ENCODE peak calls at places on chromosomes 12 and 14, in four cellular contexts. J, R, O and N are unnamed samples. For H3K9me3, the result is how much of the 10 kb centered on the place peaks cover.

GRCh38 chr12:45379261-45379660 is 163.4 kb downstream of the ANO6 start:
- DNase-seq in J (no peak), R (no peak), O (no peak), N (no peak)

GRCh38 chr14:59107819-59108218 is 80.6 kb upstream of the DAAM1 start:
- DNase-seq in J (no peak), R (peak), O (peak), N (no peak)

GRCh38 chr12:24197517-24197916 is 248.0 kb upstream of the SOX5 start:
- DNase-seq in J (no peak), R (no peak), O (no peak), N (no peak)

GRCh38 chr12:27530157-27530922 is 6.3 kb downstream of the PPFIBP1 start:
- DNase-seq in J (no peak), R (no peak), O (no peak), N (no peak)

GRCh38 chr12:14416658-14417057 is 51.2 kb downstream of the ATF7IP start:
- DNase-seq in J (no peak), R (no peak), O (no peak), N (no peak)

GRCh38 chr14:100536721-100537700 is 50.2 kb downstream of the BEGAIN start:
- DNase-seq in J (peak), R (peak), O (peak), N (peak)

GRCh38 chr12:87127272-87127671 is 871.1 kb upstream of the MGAT4C start:
- DNase-seq in J (no peak), R (no peak), O (no peak), N (no peak)

GRCh38 chr12:123141615-123142517 is 9.0 kb downstream of the PITPNM2 start:
- DNase-seq in J (peak), R (peak), O (peak), N (no peak)

GRCh38 chr12:5806376-5807089 is 138.5 kb downstream of the ANO2 start:
- DNase-seq in J (no peak), R (no peak), O (no peak), N (no peak)

GRCh38 chr12:62581288-62582064 is 114.8 kb downstream of the MON2 start:
- DNase-seq in J (no peak), R (no peak), O (no peak), N (no peak)

GRCh38 chr14:102206901-102207300 is 67.2 kb downstream of the WDR20 start:
- DNase-seq in J (no peak), R (peak), O (no peak), N (no peak)

GRCh38 chr12:88648625-88649024 is 68.4 kb upstream of the KITLG start:
- DNase-seq in J (no peak), R (no peak), O (no peak), N (no peak)

GRCh38 chr12:124517260-124518050 is 50.0 kb downstream of the NCOR2 start:
- DNase-seq in J (peak), R (peak), O (peak), N (no peak)

GRCh38 chr14:101151226-101151929 is 247.9 kb upstream of the RTL1 start:
- DNase-seq in J (no peak), R (no peak), O (no peak), N (no peak)

GRCh38 chr12:27733052-27733656 is 22.5 kb downstream of the MRPS35 start:
- DNase-seq in J (no peak), R (no peak), O (no peak), N (no peak)

GRCh38 chr12:113007166-113007565 is 28.8 kb downstream of the OAS2 start:
- DNase-seq in J (no peak), R (no peak), O (no peak), N (no peak)

GRCh38 chr12:89098390-89099102 is 253.8 kb downstream of the DUSP6 start:
- DNase-seq in J (no peak), R (no peak), O (no peak), N (no peak)

GRCh38 chr14:101033006-101033405 is 129.5 kb upstream of the RTL1 start:
- DNase-seq in J (no peak), R (peak), O (no peak), N (no peak)

GRCh38 chr12:130826151-130826801 is 12.8 kb downstream of the STX2 start:
- DNase-seq in J (peak), R (peak), O (peak), N (peak)

GRCh38 chr14:24298892-24299254 is 707 bp downstream of the DHRS1 start:
- DNase-seq in J (no peak), R (no peak), O (no peak), N (no peak)

GRCh38 chr14:74575507-74575906 is 36.5 kb downstream of the LTBP2 start:
- DNase-seq in J (no peak), R (peak), O (no peak), N (no peak)

GRCh38 chr12:122336015-122336946 is 70.0 kb upstream of the VPS33A start:
- DNase-seq in J (no peak), R (peak), O (no peak), N (no peak)

GRCh38 chr12:53791735-53792326 is 40.1 kb upstream of the CISTR start:
- DNase-seq in J (no peak), R (no peak), O (no peak), N (peak)

GRCh38 chr14:61321385-61322010 is at the start of gene PRKCH:
- DNase-seq in J (peak), R (peak), O (peak), N (peak)

GRCh38 chr14:54086780-54087179 is 130.2 kb upstream of the BMP4 start:
- DNase-seq in J (no peak), R (no peak), O (no peak), N (no peak)

GRCh38 chr12:15831315-15831993 is 42.3 kb upstream of the EPS8 start:
- DNase-seq in J (no peak), R (no peak), O (no peak), N (no peak)

GRCh38 chr12:124565656-124566180 is 1.7 kb downstream of the NCOR2 start:
- DNase-seq in J (no peak), R (no peak), O (no peak), N (no peak)

GRCh38 chr12:76010732-76011458 is 20.7 kb downstream of the PHLDA1 start:
- DNase-seq in J (no peak), R (no peak), O (no peak), N (no peak)

GRCh38 chr12:21769311-21769710 is 5.2 kb downstream of the KCNJ8 start:
- DNase-seq in J (no peak), R (no peak), O (no peak), N (no peak)

GRCh38 chr12:31594681-31595080 is 3.7 kb upstream of the DENND5B start:
- DNase-seq in J (no peak), R (no peak), O (no peak), N (no peak)

GRCh38 chr12:89695100-89695499 is 13.5 kb downstream of the ATP2B1 start:
- DNase-seq in J (no peak), R (no peak), O (no peak), N (no peak)

GRCh38 chr14:100654814-100655795 is 67.9 kb upstream of the BEGAIN start:
- DNase-seq in J (no peak), R (peak), O (no peak), N (peak)

GRCh38 chr14:95318870-95319311 is 817 bp downstream of the CLMN start:
- DNase-seq in J (no peak), R (no peak), O (no peak), N (no peak)

GRCh38 chr12:5616854-5617253 is 184.9 kb downstream of the NTF3 start:
- DNase-seq in J (no peak), R (no peak), O (no peak), N (no peak)

GRCh38 chr12:105523164-105524057 is 192.9 kb downstream of the C12orf75 start:
- DNase-seq in J (peak), R (no peak), O (peak), N (no peak)

GRCh38 chr12:110641512-110641911 is 27.6 kb downstream of the TCTN1 start:
- DNase-seq in J (no peak), R (no peak), O (peak), N (no peak)

GRCh38 chr12:53737951-53738833 is 10.9 kb upstream of the CALCOCO1 start:
- DNase-seq in J (no peak), R (peak), O (no peak), N (no peak)

GRCh38 chr14:106393742-106394141 is 867.4 kb downstream of the TMEM121 start:
- DNase-seq in J (no peak), R (no peak), O (no peak), N (no peak)

GRCh38 chr14:106390401-106390800 is 864.0 kb downstream of the TMEM121 start:
- DNase-seq in J (no peak), R (no peak), O (no peak), N (no peak)

GRCh38 chr14:106395460-106396050 is 869.2 kb downstream of the TMEM121 start:
- DNase-seq in J (no peak), R (no peak), O (no peak), N (no peak)

GRCh38 chr14:106390947-106391346 is 864.6 kb downstream of the TMEM121 start:
- DNase-seq in J (no peak), R (no peak), O (no peak), N (no peak)
- H3K9me3 ChIP-seq in J (under half), R (under half), O (under half), N (under half)

GRCh38 chr14:104253901-104254353 is 115.5 kb downstream of the KIF26A start:
- DNase-seq in J (no peak), R (no peak), O (no peak), N (no peak)

GRCh38 chr14:104253223-104253822 is 114.9 kb downstream of the KIF26A start:
- DNase-seq in J (no peak), R (no peak), O (no peak), N (no peak)

GRCh38 chr14:104254735-104255400 is 116.5 kb downstream of the KIF26A start:
- DNase-seq in J (no peak), R (no peak), O (no peak), N (no peak)

GRCh38 chr14:104250175-104250574 is 111.8 kb downstream of the KIF26A start:
- DNase-seq in J (no peak), R (no peak), O (no peak), N (no peak)

GRCh38 chr14:104252256-104253215 is 114.1 kb downstream of the KIF26A start:
- DNase-seq in J (no peak), R (peak), O (no peak), N (no peak)
- H3K9me3 ChIP-seq in J (under half), R (under half), O (under half), N (under half)

GRCh38 chr12:56862264-56862663 is 71.9 kb downstream of the SDR9C7 start:
- DNase-seq in J (no peak), R (no peak), O (no peak), N (no peak)
- H3K9me3 ChIP-seq in J (under half), R (under half), O (under half), N (under half)

DNA sequence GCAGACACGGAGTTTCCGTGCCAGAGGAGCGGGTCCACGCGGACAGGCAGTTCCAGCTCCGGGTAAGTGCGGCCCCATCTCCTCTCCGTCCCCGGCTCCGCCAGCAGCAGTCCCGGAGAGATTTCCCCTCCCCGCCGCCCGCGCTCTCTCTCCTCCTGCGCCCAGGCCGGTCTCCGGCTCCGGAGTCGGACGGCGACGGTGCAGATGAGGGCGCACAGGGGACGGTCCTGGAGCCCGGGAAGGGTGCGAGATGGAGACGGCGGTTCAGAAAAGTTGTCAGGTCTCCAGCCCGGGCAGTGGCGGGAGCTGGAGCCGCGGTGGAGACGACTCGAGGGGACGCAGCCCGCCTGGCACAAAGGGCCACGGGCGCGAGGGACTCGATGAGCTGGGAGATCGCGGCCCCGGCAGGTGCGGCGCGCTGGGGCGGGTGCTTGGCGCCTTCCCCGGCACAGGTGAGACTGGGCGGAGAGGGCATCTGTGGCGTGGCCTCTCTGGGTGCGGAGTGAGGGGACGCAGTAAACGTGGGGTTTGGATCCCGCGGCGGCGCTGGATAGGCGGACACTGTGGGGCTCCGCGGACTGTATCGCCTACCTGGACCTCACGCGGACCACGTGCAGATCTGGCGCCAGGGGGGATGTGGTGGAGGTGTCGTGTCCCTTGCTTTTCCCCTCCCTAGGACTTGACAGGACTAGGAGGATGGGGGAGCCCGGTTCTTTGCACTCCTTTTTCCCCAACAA is 1540.3 kb upstream of the TMEM132C start:
- DNase-seq in J (no peak), R (no peak), O (no peak), N (no peak)
- H3K9me3 ChIP-seq in J (under half), R (under half), O (under half), N (under half)

GRCh38 chr12:18222699-18223098 is 38.6 kb upstream of the PIK3C2G start:
- DNase-seq in J (no peak), R (no peak), O (no peak), N (no peak)
- H3K9me3 ChIP-seq in J (under half), R (under half), O (under half), N (under half)

GRCh38 chr12:114194066-114194465 is 211.9 kb downstream of the TBX5 start:
- DNase-seq in J (no peak), R (no peak), O (no peak), N (no peak)
- H3K9me3 ChIP-seq in J (under half), R (under half), O (under half), N (under half)

DNA sequence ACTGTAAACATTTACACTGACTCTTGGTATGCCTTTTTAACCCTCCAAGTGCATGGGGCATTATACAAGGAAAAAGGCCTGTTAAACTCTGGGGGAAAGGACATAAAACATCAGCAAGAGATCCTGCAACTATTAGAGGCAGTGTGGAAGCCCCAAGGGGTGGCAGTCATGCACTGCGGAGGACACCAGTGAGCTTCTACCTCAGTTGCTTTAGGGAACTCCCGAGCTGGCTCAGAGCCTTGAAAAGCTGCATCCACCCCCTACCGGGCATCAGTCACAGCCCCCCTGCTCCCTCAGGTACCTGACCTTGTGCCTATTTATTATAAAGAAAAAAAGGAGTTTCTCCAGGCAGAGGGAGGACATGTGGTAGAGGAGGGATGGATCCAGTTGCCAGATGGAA is 695.6 kb upstream of the LMO3 start:
- DNase-seq in J (no peak), R (no peak), O (no peak), N (no peak)
- H3K9me3 ChIP-seq in J (under half), R (under half), O (under half), N (under half)

GRCh38 chr12:34602213-34602940 is 580.1 kb downstream of the ALG10 start:
- DNase-seq in J (no peak), R (peak), O (no peak), N (peak)

GRCh38 chr12:34600592-34601462 is 578.5 kb downstream of the ALG10 start:
- DNase-seq in J (no peak), R (peak), O (no peak), N (peak)

GRCh38 chr12:34603382-34604035 is 581.2 kb downstream of the ALG10 start:
- DNase-seq in J (no peak), R (peak), O (no peak), N (no peak)

GRCh38 chr12:34599530-34600513 is 577.5 kb downstream of the ALG10 start:
- DNase-seq in J (no peak), R (peak), O (no peak), N (no peak)

GRCh38 chr12:34601689-34602088 is 579.4 kb downstream of the ALG10 start:
- DNase-seq in J (no peak), R (peak), O (no peak), N (no peak)
- H3K9me3 ChIP-seq in J (half or more), R (under half), O (under half), N (under half)

DNA sequence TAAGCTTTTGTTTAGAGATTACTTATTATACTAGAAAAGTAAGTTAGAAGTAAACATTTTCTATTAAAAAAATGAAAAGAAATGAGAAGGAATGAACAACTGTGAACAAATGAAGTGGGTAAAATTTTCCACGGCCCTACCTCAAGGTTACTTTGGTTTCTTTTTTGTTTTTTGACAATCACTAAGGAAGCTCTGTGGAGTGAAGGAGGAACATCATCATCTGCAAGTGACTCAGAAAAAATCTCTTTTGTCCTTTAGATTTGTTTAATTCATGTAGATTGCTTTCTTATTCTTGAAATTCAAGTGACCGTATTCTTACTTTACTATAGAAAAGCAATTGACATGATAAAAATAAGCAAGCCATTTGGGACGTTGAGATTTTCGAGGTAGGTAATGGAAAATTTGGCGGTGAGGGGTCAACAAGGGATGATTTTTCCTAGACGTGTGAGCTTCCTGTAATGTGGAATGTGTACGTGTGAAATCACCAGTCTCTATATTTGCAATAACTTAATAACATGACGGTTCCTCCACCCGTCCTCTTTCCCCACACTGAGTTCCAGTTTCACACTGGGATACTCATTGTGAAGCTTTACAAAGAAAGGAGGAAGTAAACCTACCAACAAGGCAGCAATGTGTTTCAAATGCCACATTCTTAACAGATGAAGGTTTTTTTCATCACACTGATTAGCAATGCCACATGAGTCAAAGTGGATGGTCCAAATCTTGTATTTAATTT is 62.3 kb upstream of the EGLN3 start:
- DNase-seq in J (no peak), R (no peak), O (no peak), N (no peak)
- H3K9me3 ChIP-seq in J (under half), R (under half), O (under half), N (under half)

GRCh38 chr12:34604631-34605509 is 582.6 kb downstream of the ALG10 start:
- DNase-seq in J (no peak), R (no peak), O (no peak), N (no peak)
- H3K9me3 ChIP-seq in J (half or more), R (under half), O (under half), N (under half)